ENCODE peak calls at places on chromosome 3, in eight cellular contexts. E, C, I, H, M, K, A and L are unnamed samples.

GRCh38 chr3:50971487-50971924 is 296.8 kb downstream of the DOCK3 start:
- DNase-seq in M (peak), C (peak), A (no peak), H (no peak), K (no peak), E (peak), I (peak), L (no peak)

GRCh38 chr3:52153389-52154096 is 680 bp downstream of the POC1A start:
- DNase-seq in K (no peak), H (no peak), A (peak), E (peak), C (peak), I (peak), M (peak), L (peak)

GRCh38 chr3:112979244-112979832 is 4.4 kb upstream of the CD200R1 start:
- DNase-seq in H (no peak), A (no peak), M (peak), K (no peak), E (peak), C (peak), I (no peak), L (no peak)

GRCh38 chr3:174168026-174168425 is 691.1 kb upstream of the NAALADL2 start:
- DNase-seq in H (no peak), M (no peak), A (no peak), K (no peak), I (no peak), C (no peak), E (no peak), L (no peak)

GRCh38 chr3:50211930-50212329 is 6.9 kb downstream of the SLC38A3 start:
- DNase-seq in K (no peak), M (no peak), A (no peak), I (no peak), H (no peak), C (no peak), E (no peak), L (no peak)

GRCh38 chr3:55198554-55198953 is 270.7 kb upstream of the LRTM1 start:
- DNase-seq in M (no peak), H (no peak), A (no peak), E (peak), K (no peak), C (no peak), I (no peak), L (no peak)

GRCh38 chr3:43621406-43621973 is 321 bp downstream of the ANO10 start:
- DNase-seq in H (no peak), M (no peak), I (peak), K (no peak), C (no peak), E (no peak), A (peak), L (peak)

GRCh38 chr3:4834403-4834866 is 144.8 kb upstream of the BHLHE40 start:
- DNase-seq in I (no peak), C (peak), M (no peak), K (no peak), E (no peak), H (no peak), A (no peak), L (peak)

GRCh38 chr3:99319961-99320360 is 318.4 kb upstream of the COL8A1 start:
- DNase-seq in E (peak), K (no peak), M (no peak), A (no peak), H (no peak), C (no peak), I (no peak), L (no peak)

GRCh38 chr3:10707089-10707983 is 108.7 kb upstream of the SLC6A11 start:
- DNase-seq in C (no peak), A (no peak), I (no peak), M (no peak), K (no peak), E (no peak), H (peak), L (no peak)

GRCh38 chr3:197317250-197317963 is 19.0 kb upstream of the DLG1 start:
- DNase-seq in C (no peak), E (peak), M (no peak), I (no peak), A (no peak), K (peak), H (no peak), L (no peak)

GRCh38 chr3:51388286-51389029 is 2.6 kb upstream of the RBM15B start:
- DNase-seq in H (peak), A (no peak), C (no peak), M (no peak), I (peak), K (no peak), E (no peak), L (no peak)

GRCh38 chr3:128780438-128780837 is 54.5 kb downstream of the RAB7A start:
- DNase-seq in M (no peak), E (no peak), A (no peak), I (no peak), C (no peak), K (no peak), H (no peak), L (no peak)

GRCh38 chr3:85183390-85183789 is 224.6 kb downstream of the CADM2 start:
- DNase-seq in C (no peak), K (no peak), A (no peak), I (no peak), H (no peak), M (no peak), E (no peak), L (no peak)

GRCh38 chr3:100563652-100564215 is 45.7 kb upstream of the ADGRG7 start:
- DNase-seq in I (no peak), C (no peak), E (no peak), K (no peak), A (no peak), H (no peak), M (no peak), L (no peak)

GRCh38 chr3:138950701-138951100 is 3.7 kb downstream of the FOXL2NB start:
- DNase-seq in C (no peak), H (no peak), E (no peak), A (no peak), I (no peak), M (no peak), K (no peak), L (no peak)
- H3K4me3 ChIP-seq in C (no peak), H (no peak), E (no peak), A (no peak), I (no peak), M (no peak), K (no peak), L (no peak)

DNA sequence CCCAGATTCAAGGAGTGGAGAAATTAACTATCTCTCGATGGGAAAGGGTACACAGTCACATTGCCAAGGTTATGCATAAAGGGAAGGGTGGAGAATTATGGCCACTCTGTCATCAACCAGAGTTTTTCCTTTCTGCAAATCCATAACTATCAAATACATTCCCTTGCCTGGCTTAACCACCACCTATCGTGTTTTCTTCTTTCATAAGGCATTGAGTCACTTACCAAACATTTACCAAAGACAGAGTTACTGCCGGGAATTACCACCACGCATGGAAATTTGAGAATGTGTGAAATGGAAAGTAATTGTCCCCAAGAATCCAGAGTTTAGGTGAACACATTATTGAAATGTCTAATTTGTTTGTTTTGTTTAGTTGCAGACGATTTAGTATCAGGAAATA is 134.3 kb upstream of the LRRN1 start:
- DNase-seq in E (no peak), A (no peak), I (no peak), M (no peak), C (no peak), H (no peak), K (no peak), L (no peak)
- H3K4me3 ChIP-seq in E (no peak), A (no peak), I (no peak), M (no peak), C (no peak), H (no peak), K (no peak), L (no peak)

GRCh38 chr3:123028233-123028828 is 768 bp upstream of the SEMA5B start:
- DNase-seq in A (no peak), H (no peak), E (peak), C (peak), K (no peak), I (peak), M (peak), L (no peak)
- H3K4me3 ChIP-seq in A (peak), H (peak), E (peak), C (peak), K (peak), I (no peak), M (peak), L (peak)

DNA sequence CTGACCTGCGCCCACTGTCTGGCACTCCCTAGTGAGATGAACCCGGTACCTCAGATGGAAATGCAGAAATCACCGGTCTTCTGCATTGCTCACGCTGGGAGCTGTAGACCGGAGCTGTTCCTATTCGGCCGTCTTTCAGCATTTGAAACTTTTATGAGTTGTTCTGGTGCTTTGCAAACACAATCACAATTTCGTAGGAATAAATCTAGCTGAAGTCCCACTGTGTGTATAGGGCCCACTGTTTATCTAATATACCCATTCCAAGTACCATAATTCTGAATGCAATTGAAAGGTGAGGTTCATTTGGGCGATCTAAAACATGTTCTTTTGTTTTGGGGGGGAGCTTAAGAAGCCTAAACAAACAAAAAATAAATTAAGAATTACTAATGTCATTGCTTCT is 572.1 kb downstream of the FGF12 start:
- DNase-seq in I (no peak), E (no peak), K (no peak), H (no peak), M (no peak), C (no peak), A (no peak), L (no peak)
- H3K4me3 ChIP-seq in I (no peak), E (no peak), K (peak), H (peak), M (peak), C (peak), A (no peak), L (no peak)